ENCODE peak calls at places on chromosomes 16 and 17, in five cellular contexts. F is T-helper 17 cell; N is naive thymus-derived CD8-positive, alpha-beta T cell; T is stimulated activated CD4-positive, alpha-beta T cell treated with anti-CD3 and anti-CD28 coated beads, TNF-alpha, amount 100 ng/mL, for 48 hours; S is substantia nigra. O is an unnamed sample.

GRCh38 chr16:17213974-17214373 is 256.8 kb downstream of the XYLT1 start:
- DNase-seq in F (no peak), N (no peak), T (no peak), S (no peak), O (no peak)

GRCh38 chr17:40373999-40374398 is 9.5 kb upstream of the GJD3 start:
- DNase-seq in F (no peak), N (no peak), T (no peak), S (no peak), O (no peak)

GRCh38 chr17:8126306-8127066 is 2.6 kb upstream of the HES7 start:
- DNase-seq in F (no peak), N (peak), T (no peak), S (no peak), O (no peak)

GRCh38 chr17:68399638-68400403 is 57.5 kb downstream of the WIPI1 start:
- DNase-seq in F (no peak), N (no peak), T (no peak), S (no peak), O (no peak)

GRCh38 chr17:79041723-79042420 is 17.9 kb downstream of the C1QTNF1 start:
- DNase-seq in F (no peak), N (no peak), T (no peak), S (no peak), O (no peak)

GRCh38 chr16:69273009-69273408 is 38.1 kb upstream of the VPS4A start:
- DNase-seq in F (no peak), N (no peak), T (no peak), S (no peak), O (no peak)

GRCh38 chr17:45353047-45353446 is 36.2 kb upstream of the MAP3K14 start:
- DNase-seq in F (no peak), N (no peak), T (peak), S (no peak), O (no peak)

GRCh38 chr17:29613371-29613837 is 9.3 kb downstream of the CORO6 start:
- DNase-seq in F (peak), N (peak), T (peak), S (peak), O (peak)

GRCh38 chr17:75894049-75894742 is 2.6 kb downstream of the TRIM65 start:
- DNase-seq in F (no peak), N (no peak), T (no peak), S (no peak), O (no peak)

GRCh38 chr16:86408685-86409084 is 101.6 kb upstream of the FOXF1 start:
- DNase-seq in F (no peak), N (no peak), T (no peak), S (no peak), O (no peak)

GRCh38 chr16:3879887-3880564 is 487 bp downstream of the CREBBP start:
- DNase-seq in F (peak), N (peak), T (no peak), S (peak), O (no peak)

GRCh38 chr16:30033270-30033669 is 2.2 kb upstream of the TLCD3B start:
- DNase-seq in F (no peak), N (no peak), T (no peak), S (no peak), O (no peak)

GRCh38 chr16:70161350-70161749 is 12.2 kb upstream of the CLEC18C start:
- DNase-seq in F (no peak), N (no peak), T (no peak), S (no peak), O (no peak)

GRCh38 chr16:27149986-27150385 is 53.3 kb upstream of the KDM8 start:
- DNase-seq in F (no peak), N (no peak), T (no peak), S (no peak), O (no peak)

GRCh38 chr17:76469991-76470739 is 2.8 kb downstream of the AANAT start:
- DNase-seq in F (no peak), N (no peak), T (no peak), S (no peak), O (no peak)

GRCh38 chr17:77634710-77635109 is 323.8 kb upstream of the TNRC6C start:
- DNase-seq in F (no peak), N (no peak), T (peak), S (no peak), O (no peak)

GRCh38 chr17:78141437-78142112 is 4.6 kb upstream of the C17orf99 start:
- DNase-seq in F (no peak), N (no peak), T (no peak), S (no peak), O (no peak)

GRCh38 chr16:25005445-25006306 is 9.5 kb downstream of the ARHGAP17 start:
- DNase-seq in F (no peak), N (no peak), T (no peak), S (no peak), O (no peak)

GRCh38 chr16:88844412-88845118 is 12.2 kb downstream of the GALNS start:
- DNase-seq in F (no peak), N (no peak), T (no peak), S (no peak), O (no peak)

GRCh38 chr16:1089439-1089821 is 6.6 kb downstream of the C1QTNF8 start:
- DNase-seq in F (no peak), N (no peak), T (no peak), S (no peak), O (no peak)

GRCh38 chr16:8853611-8854010 is 15.2 kb downstream of the CARHSP1 start:
- DNase-seq in F (no peak), N (no peak), T (no peak), S (no peak), O (no peak)

GRCh38 chr17:63390090-63390489 is 56.0 kb downstream of the CYB561 start:
- DNase-seq in F (no peak), N (no peak), T (no peak), S (no peak), O (no peak)

GRCh38 chr17:42913981-42914617 is 13.5 kb downstream of the G6PC1 start:
- DNase-seq in F (no peak), N (no peak), T (no peak), S (no peak), O (no peak)

GRCh38 chr17:81902653-81903414 is 796 bp downstream of the NPB start:
- DNase-seq in F (no peak), N (no peak), T (no peak), S (no peak), O (no peak)

GRCh38 chr16:46976550-46976949 is 3.1 kb upstream of the DNAJA2 start:
- DNase-seq in F (no peak), N (no peak), T (no peak), S (no peak), O (no peak)

GRCh38 chr17:66255112-66255511 is 25.9 kb upstream of the APOH start:
- DNase-seq in F (peak), N (peak), T (no peak), S (no peak), O (peak)

GRCh38 chr17:2705263-2705662 is 6.3 kb downstream of the CLUH start:
- DNase-seq in F (no peak), N (no peak), T (no peak), S (no peak), O (no peak)

GRCh38 chr16:83162791-83163190 is 536.0 kb downstream of the CDH13 start:
- DNase-seq in F (no peak), N (no peak), T (no peak), S (no peak), O (no peak)

GRCh38 chr16:56997931-56998330 is 8.6 kb downstream of the NLRC5 start:
- DNase-seq in F (no peak), N (no peak), T (no peak), S (no peak), O (no peak)

GRCh38 chr17:76772842-76773521 is 35.1 kb downstream of the MFSD11 start:
- DNase-seq in F (peak), N (peak), T (no peak), S (no peak), O (no peak)

GRCh38 chr17:50047488-50048126 is 8.3 kb upstream of the ITGA3 start:
- DNase-seq in F (no peak), N (no peak), T (no peak), S (no peak), O (no peak)